ENCODE peak calls at places on chromosomes 3 and 15, in seven cellular contexts. O is hepatocyte, X is GM23338, K is MM.1S, C is GM23248, L is PC-3, S is HCT116. P is an unnamed sample.

GRCh38 chr15:44081223-44082013 is 113.7 kb downstream of the FRMD5 start:
- DNase-seq in O (no peak), X (no peak), K (no peak), C (peak; percentile 65), L (no peak), S (no peak), P (no peak)

GRCh38 chr15:30065025-30065801 is 17.5 kb upstream of the GOLGA8J start:
- DNase-seq in O (no peak), X (no peak), K (no peak), C (peak; percentile 80), L (peak; percentile 55), S (no peak), P (no peak)

GRCh38 chr3:78322780-78323179 is 1282.9 kb downstream of the ROBO2 start:
- DNase-seq in O (no peak), X (peak; percentile 53), K (no peak), C (no peak), L (no peak), S (no peak), P (no peak)

GRCh38 chr3:158709666-158710083 is 22.6 kb downstream of the RARRES1 start:
- DNase-seq in O (no peak), X (no peak), K (no peak), C (peak; percentile 99), L (peak; percentile 85), S (no peak), P (no peak)

GRCh38 chr3:127732303-127732702 is 59.6 kb downstream of the ABTB1 start:
- DNase-seq in O (no peak), X (peak; percentile 47), K (no peak), C (no peak), L (no peak), S (no peak), P (no peak)

GRCh38 chr15:91873133-91873526 is 19.6 kb downstream of the SLCO3A1 start:
- DNase-seq in O (no peak), X (no peak), K (no peak), C (no peak), L (no peak), S (no peak), P (no peak)

GRCh38 chr15:62895905-62896316 is 146.6 kb upstream of the TPM1 start:
- DNase-seq in O (no peak), X (no peak), K (no peak), C (peak; percentile 80), L (peak; percentile 71), S (no peak), P (peak; percentile 23)

GRCh38 chr3:16252243-16252978 is 12.3 kb downstream of the DPH3 start:
- DNase-seq in O (peak; percentile 75), X (no peak), K (no peak), C (peak; percentile 18), L (no peak), S (no peak), P (peak; percentile 62)

GRCh38 chr15:45962733-45963132 is 327.9 kb downstream of the SQOR start:
- DNase-seq in O (no peak), X (no peak), K (no peak), C (no peak), L (no peak), S (no peak), P (no peak)

GRCh38 chr3:172202797-172203196 is 163.4 kb downstream of the FNDC3B start:
- DNase-seq in O (no peak), X (no peak), K (no peak), C (peak; percentile 67), L (peak; percentile 49), S (no peak), P (no peak)

GRCh38 chr3:108076564-108076963 is 14.3 kb downstream of the CD47 start:
- DNase-seq in O (no peak), X (no peak), K (no peak), C (peak; percentile 19), L (peak; percentile 55), S (no peak), P (no peak)

GRCh38 chr3:185552358-185552877 is at the start of gene LIPH:
- DNase-seq in O (peak; percentile 65), X (peak; percentile 40), K (no peak), C (peak; percentile 76), L (peak; percentile 75), S (peak; percentile 76), P (no peak)

DNA sequence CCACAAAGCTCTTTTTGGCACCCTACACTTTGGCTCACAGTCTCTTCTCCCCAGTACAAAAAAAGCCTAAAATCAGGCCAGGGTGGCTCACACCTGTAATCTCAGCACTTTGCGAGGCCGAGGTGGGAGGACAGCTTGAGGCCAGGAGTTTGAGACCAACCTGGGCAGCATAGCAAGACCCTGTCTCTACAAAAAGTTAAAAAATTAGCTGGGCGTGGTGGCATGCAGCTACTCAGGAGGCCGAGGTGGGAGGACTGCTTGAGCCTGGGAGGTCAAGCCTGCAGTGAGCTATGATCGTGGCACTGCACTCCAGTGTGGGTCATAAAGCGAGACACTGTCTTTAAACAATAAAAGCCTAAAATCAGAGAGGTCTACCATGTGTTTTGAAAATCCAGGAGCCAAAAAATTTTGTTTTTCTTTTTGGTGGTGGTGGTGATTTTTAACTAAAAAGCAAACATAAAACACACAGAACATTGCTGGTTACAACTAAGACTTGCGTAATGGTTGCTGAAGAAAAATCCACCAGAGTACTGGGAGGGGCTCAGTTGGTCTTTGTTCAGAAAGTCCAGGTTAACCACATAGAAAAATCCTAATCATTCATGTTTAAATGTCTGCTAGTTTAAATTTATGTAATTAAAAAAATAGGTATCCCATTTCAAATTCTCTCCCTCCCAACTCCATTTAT is 1.6 kb upstream of the MAN2C1 start:
- DNase-seq in O (no peak), X (no peak), K (no peak), C (no peak), L (no peak), S (no peak), P (no peak)
- H3K4me3 ChIP-seq in O (no peak overlapping the region), X (peak overlapping the region; percentile 87), K (peak overlapping the region; percentile 86), C (no peak overlapping the region), L (peak overlapping the region; percentile 87), S (no peak overlapping the region), P (peak overlapping the region; percentile 88)

GRCh38 chr15:49458145-49458544 is 35.1 kb downstream of the FGF7 start:
- DNase-seq in O (no peak), X (no peak), K (no peak), C (peak; percentile 83), L (no peak), S (no peak), P (no peak)
- H3K4me1 ChIP-seq in O (no peaks in the 10 kb centered on the region), X (no peaks in the 10 kb centered on the region), K (no peaks in the 10 kb centered on the region), C (peaks cover 81% of the 10 kb centered on the region), L (no peaks in the 10 kb centered on the region), S (no peaks in the 10 kb centered on the region), P (no peaks in the 10 kb centered on the region)

DNA sequence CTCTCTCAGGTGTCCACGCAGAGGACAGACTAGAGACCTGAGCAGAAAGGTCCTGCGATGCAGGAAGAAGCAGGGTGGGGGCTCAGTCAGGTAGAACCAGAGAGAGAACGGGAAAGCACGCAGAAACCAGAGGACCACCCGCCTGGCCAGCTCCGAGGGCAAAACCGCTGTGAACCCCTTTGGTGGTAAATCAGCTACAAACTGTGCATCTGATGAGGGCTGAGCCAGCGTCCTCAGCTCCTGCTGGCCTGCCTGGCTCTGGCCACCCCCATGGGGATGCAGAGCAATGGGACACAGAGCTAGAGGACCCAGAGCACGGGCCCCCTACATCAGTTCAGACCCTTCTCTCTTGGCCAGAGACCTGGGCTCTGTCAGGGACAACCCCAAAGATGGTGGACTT is 44.6 kb downstream of the WNT7A start:
- DNase-seq in O (no peak), X (no peak), K (no peak), C (no peak), L (no peak), S (no peak), P (no peak)
- H3K9me2 ChIP-seq in O (no peaks in the 10 kb centered on the region), X (no peaks in the 10 kb centered on the region), K (no peaks in the 10 kb centered on the region), C (no peaks in the 10 kb centered on the region), L (no peaks in the 10 kb centered on the region), S (no peaks in the 10 kb centered on the region), P (no peaks in the 10 kb centered on the region)

GRCh38 chr3:46865034-46865507 is 1.8 kb upstream of the MYL3 start:
- DNase-seq in O (peak; percentile 68), X (no peak), K (no peak), C (peak; percentile 61), L (no peak), S (no peak), P (no peak)
- H3K4me3 ChIP-seq in O (no peak overlapping the region), X (no peak overlapping the region), K (no peak overlapping the region), C (no peak overlapping the region), L (no peak overlapping the region), S (no peak overlapping the region), P (no peak overlapping the region)

GRCh38 chr3:141807277-141808038 is 44.2 kb downstream of the GRK7 start:
- DNase-seq in O (no peak), X (no peak), K (no peak), C (no peak), L (no peak), S (no peak), P (peak; percentile 35)
- H3K4me1 ChIP-seq in O (no peaks in the 10 kb centered on the region), X (no peaks in the 10 kb centered on the region), K (no peaks in the 10 kb centered on the region), C (no peaks in the 10 kb centered on the region), L (no peaks in the 10 kb centered on the region), S (no peaks in the 10 kb centered on the region), P (no peaks in the 10 kb centered on the region)

GRCh38 chr15:28262438-28262837 is 59.5 kb downstream of the HERC2 start:
- DNase-seq in O (no peak), X (no peak), K (no peak), C (no peak), L (no peak), S (no peak), P (no peak)

GRCh38 chr15:28255965-28256364 is 66.0 kb downstream of the HERC2 start:
- DNase-seq in O (no peak), X (no peak), K (no peak), C (no peak), L (no peak), S (no peak), P (no peak)

GRCh38 chr15:28264166-28264565 is 57.8 kb downstream of the HERC2 start:
- DNase-seq in O (no peak), X (no peak), K (no peak), C (no peak), L (no peak), S (no peak), P (no peak)

GRCh38 chr15:28260722-28261121 is 61.3 kb downstream of the HERC2 start:
- DNase-seq in O (no peak), X (peak; percentile 49), K (no peak), C (no peak), L (no peak), S (no peak), P (no peak)

GRCh38 chr15:28260317-28260716 is 61.7 kb downstream of the HERC2 start:
- DNase-seq in O (no peak), X (no peak), K (no peak), C (no peak), L (no peak), S (no peak), P (no peak)
- H3K9me2 ChIP-seq in O (no peaks in the 10 kb centered on the region), X (no peaks in the 10 kb centered on the region), K (no peaks in the 10 kb centered on the region), C (no peaks in the 10 kb centered on the region), L (no peaks in the 10 kb centered on the region), S (no peaks in the 10 kb centered on the region), P (no peaks in the 10 kb centered on the region)